ENCODE peak calls at places on chromosomes 16 and 17, in four cellular contexts. B, I, G and X are unnamed samples.

GRCh38 chr16:81543571-81543970 is 99.0 kb downstream of the CMIP start:
- DNase-seq in I (no peak), B (no peak), G (no peak), X (no peak)

GRCh38 chr17:56141046-56141839 is 12.0 kb upstream of the ANKFN1 start:
- DNase-seq in I (no peak), G (no peak), B (no peak), X (no peak)

GRCh38 chr16:64865037-64865696 is 256.7 kb downstream of the CDH11 start:
- DNase-seq in B (no peak), G (no peak), I (no peak), X (no peak)

GRCh38 chr17:41691031-41691777 is 2.5 kb downstream of the EIF1 start:
- DNase-seq in B (no peak), G (no peak), I (no peak), X (no peak)

GRCh38 chr17:47735536-47736011 is 2.5 kb downstream of the TBX21 start:
- DNase-seq in G (no peak), B (peak), I (no peak), X (no peak)

GRCh38 chr17:57154896-57155295 is 69.8 kb downstream of the AKAP1 start:
- DNase-seq in G (no peak), I (no peak), B (no peak), X (no peak)

GRCh38 chr17:63041722-63042121 is 75.7 kb downstream of the TANC2 start:
- DNase-seq in G (no peak), I (no peak), B (no peak), X (no peak)

GRCh38 chr17:57372156-57372555 is 115.8 kb downstream of the MSI2 start:
- DNase-seq in B (no peak), G (peak), I (no peak), X (no peak)

GRCh38 chr17:82232876-82233785 is 4.3 kb downstream of the SLC16A3 start:
- DNase-seq in G (no peak), I (no peak), B (no peak), X (no peak)

GRCh38 chr16:20920799-20921198 is 20.2 kb downstream of the LYRM1 start:
- DNase-seq in G (no peak), I (no peak), B (no peak), X (no peak)

GRCh38 chr17:44358066-44358465 is 5.6 kb downstream of the FAM171A2 start:
- DNase-seq in I (no peak), B (no peak), G (no peak), X (no peak)

GRCh38 chr16:970379-970765 is 412 bp downstream of the LMF1 start:
- DNase-seq in I (no peak), G (peak), B (no peak), X (no peak)

GRCh38 chr17:6775871-6776405 is at the start of gene FBXO39:
- DNase-seq in G (no peak), B (no peak), I (no peak), X (no peak)

GRCh38 chr16:12539185-12539929 is 264.3 kb downstream of the CPPED1 start:
- DNase-seq in I (no peak), B (peak), G (no peak), X (no peak)

GRCh38 chr17:12739500-12739899 is 49.8 kb upstream of the ARHGAP44 start:
- DNase-seq in I (no peak), B (no peak), G (no peak), X (no peak)

GRCh38 chr17:79739148-79740062 is 8.7 kb downstream of the ENPP7 start:
- DNase-seq in I (no peak), G (no peak), B (no peak), X (no peak)

GRCh38 chr17:57236686-57237299 is 19.5 kb upstream of the MSI2 start:
- DNase-seq in I (no peak), G (no peak), B (no peak), X (no peak)

GRCh38 chr16:56301391-56301850 is 110.1 kb downstream of the GNAO1 start:
- DNase-seq in B (no peak), G (no peak), I (no peak), X (no peak)

GRCh38 chr16:51062039-51062438 is 89.0 kb downstream of the SALL1 start:
- DNase-seq in B (no peak), I (no peak), G (peak), X (no peak)

GRCh38 chr16:23061669-23062068 is 87.6 kb downstream of the USP31 start:
- DNase-seq in I (no peak), G (no peak), B (no peak), X (no peak)

GRCh38 chr17:27778193-27778592 is 22.1 kb downstream of the NOS2 start:
- DNase-seq in B (no peak), G (no peak), I (no peak), X (no peak)

GRCh38 chr17:28033972-28034714 is 8.3 kb upstream of the NLK start:
- DNase-seq in B (no peak), I (peak), G (no peak), X (no peak)